ENCODE peak calls at places on chromosomes 11 and 22, in ten cellular contexts. Q is A549; V is Peyer's patch; L is heart left ventricle; O is mesenchymal stem cell; W is H9; E is IMR-90; N is uterus; D is CD8-positive, alpha-beta memory T cell; P is ovary. A is an unnamed sample.

GRCh38 chr11:47340980-47341775 is 11.3 kb downstream of the MYBPC3 start:
- DNase-seq in P (no peak), O (no peak), D (no peak), E (no peak), W (no peak), Q (no peak), V (no peak), L (peak), N (no peak), A (no peak)

GRCh38 chr22:45688606-45689080 is 17.0 kb downstream of the ATXN10 start:
- DNase-seq in O (peak), W (no peak), L (no peak), Q (peak), E (peak), D (no peak), P (no peak), V (no peak), N (no peak), A (no peak)

GRCh38 chr11:35791088-35791958 is 128.7 kb downstream of the TRIM44 start:
- DNase-seq in N (no peak), V (no peak), L (no peak), D (no peak), P (no peak), O (no peak), E (peak), Q (no peak), W (no peak), A (no peak)

GRCh38 chr11:83933008-83933407 is 646.8 kb upstream of the CCDC90B start:
- DNase-seq in V (no peak), O (no peak), Q (no peak), D (no peak), E (no peak), W (no peak), P (no peak), N (no peak), L (no peak), A (no peak)

GRCh38 chr11:6321961-6322362 is 1.7 kb upstream of the CAVIN3 start:
- DNase-seq in O (peak), P (no peak), V (no peak), W (no peak), E (peak), L (no peak), D (no peak), N (no peak), Q (no peak), A (no peak)

GRCh38 chr11:47443817-47444216 is 5.1 kb downstream of the RAPSN start:
- DNase-seq in N (no peak), L (no peak), V (no peak), O (no peak), Q (no peak), W (no peak), E (no peak), P (no peak), D (no peak), A (no peak)

GRCh38 chr11:313787-314547 is at the start of gene IFITM1:
- DNase-seq in V (peak), W (no peak), E (peak), D (peak), L (no peak), N (no peak), O (peak), Q (no peak), P (no peak), A (no peak)

GRCh38 chr22:24758164-24758799 is 16.2 kb downstream of the PIWIL3 start:
- DNase-seq in L (peak), O (peak), N (peak), P (peak), W (no peak), V (no peak), D (peak), Q (peak), E (peak), A (no peak)

GRCh38 chr11:114678125-114679036 is at the start of gene NXPE2:
- DNase-seq in P (no peak), O (peak), V (peak), D (no peak), E (peak), N (no peak), W (no peak), Q (no peak), L (no peak), A (no peak)

GRCh38 chr11:119709638-119710346 is 19.2 kb downstream of the NECTIN1 start:
- DNase-seq in D (no peak), V (no peak), P (no peak), Q (no peak), O (peak), W (peak), E (peak), L (no peak), N (no peak), A (no peak)

GRCh38 chr11:101553891-101554292 is 29.9 kb downstream of the TRPC6 start:
- DNase-seq in N (no peak), V (no peak), E (peak), O (peak), D (no peak), P (no peak), W (no peak), L (no peak), Q (no peak), A (no peak)

GRCh38 chr11:44899959-44900358 is 50.7 kb downstream of the TP53I11 start:
- DNase-seq in D (no peak), W (peak), E (peak), P (no peak), N (no peak), L (peak), Q (peak), O (peak), V (no peak), A (no peak)

GRCh38 chr11:6596237-6596877 is 7.1 kb downstream of the RRP8 start:
- DNase-seq in P (no peak), V (no peak), Q (no peak), O (no peak), L (no peak), N (no peak), D (no peak), W (no peak), E (no peak), A (no peak)

GRCh38 chr11:96097844-96098421 is 174.0 kb upstream of the MTMR2 start:
- DNase-seq in D (no peak), W (no peak), O (peak), Q (no peak), V (peak), N (no peak), P (no peak), L (no peak), E (peak), A (no peak)

GRCh38 chr11:75261902-75262361 is 21.4 kb downstream of the TPBGL start:
- DNase-seq in W (no peak), Q (no peak), L (peak), N (no peak), P (peak), V (no peak), D (no peak), E (no peak), O (no peak), A (no peak)

GRCh38 chr11:130124096-130124495 is 35.5 kb upstream of the ST14 start:
- DNase-seq in P (no peak), L (peak), V (no peak), N (peak), W (no peak), E (peak), O (peak), D (no peak), Q (peak), A (peak)

GRCh38 chr22:41687901-41688364 is 734 bp downstream of the SNU13 start:
- DNase-seq in N (no peak), V (peak), D (peak), E (peak), Q (no peak), L (no peak), O (peak), P (peak), W (no peak), A (no peak)

GRCh38 chr11:92276773-92277172 is 52.2 kb downstream of the FAT3 start:
- DNase-seq in W (no peak), O (peak), Q (no peak), D (no peak), V (no peak), E (peak), L (no peak), P (no peak), N (no peak), A (no peak)

GRCh38 chr11:20511982-20512381 is 87.4 kb upstream of the SLC6A5 start:
- DNase-seq in E (no peak), L (no peak), Q (no peak), V (no peak), W (no peak), N (no peak), D (no peak), P (no peak), O (no peak), A (no peak)

GRCh38 chr11:10645212-10645795 is 48.3 kb downstream of the IRAG1 start:
- DNase-seq in O (no peak), E (no peak), N (no peak), P (no peak), L (no peak), W (no peak), Q (no peak), V (no peak), D (no peak), A (no peak)

GRCh38 chr22:44108076-44108475 is 72.6 kb upstream of the PARVG start:
- DNase-seq in P (peak), Q (no peak), D (no peak), E (no peak), O (no peak), V (no peak), L (peak), W (no peak), N (no peak), A (no peak)
- H3K27ac ChIP-seq in P (no peak), Q (no peak), D (no peak), E (no peak), O (no peak), V (no peak), L (no peak), W (no peak), N (no peak), A (no peak)

GRCh38 chr22:39592104-39593060 is 21.8 kb downstream of the CACNA1I start:
- DNase-seq in L (no peak), E (peak), Q (peak), V (no peak), N (no peak), P (peak), D (no peak), O (peak), W (no peak), A (peak)
- H3K27ac ChIP-seq in L (no peak), E (no peak), Q (peak), V (no peak), N (no peak), P (no peak), D (no peak), O (peak), W (no peak), A (no peak)

GRCh38 chr22:22933807-22934542 is 46.4 kb downstream of the IGLL5 start:
- DNase-seq in N (no peak), E (no peak), P (no peak), V (no peak), Q (no peak), O (no peak), W (no peak), L (no peak), D (no peak), A (no peak)
- H3K27ac ChIP-seq in N (no peak), E (no peak), P (no peak), V (no peak), Q (no peak), O (no peak), W (no peak), L (no peak), D (no peak), A (no peak)

GRCh38 chr11:77525455-77526091 is 51.7 kb upstream of the PAK1 start:
- DNase-seq in D (no peak), V (no peak), O (no peak), N (no peak), P (no peak), L (no peak), Q (no peak), W (no peak), E (peak), A (no peak)
- H3K27ac ChIP-seq in D (no peak), V (no peak), O (no peak), N (no peak), P (no peak), L (no peak), Q (no peak), W (no peak), E (no peak), A (no peak)

GRCh38 chr11:46117842-46118241 is 3.4 kb downstream of the PHF21A start:
- DNase-seq in L (no peak), D (no peak), V (no peak), W (no peak), N (no peak), Q (no peak), E (no peak), O (no peak), P (no peak), A (no peak)
- H3K27ac ChIP-seq in L (no peak), D (peak), V (no peak), W (no peak), N (peak), Q (no peak), E (no peak), O (no peak), P (no peak), A (no peak)